ENCODE peak calls at places on chromosome 2, in nine cellular contexts. W, T, M, B, E, F, A, N and G are unnamed samples.

GRCh38 chr2:10847008-10847407 is 34.4 kb upstream of the PDIA6 start:
- DNase-seq in A (no peak), T (no peak), N (no peak), F (no peak), M (no peak), W (no peak), B (no peak), E (no peak), G (no peak)

GRCh38 chr2:187593697-187594096 is 39.5 kb upstream of the TFPI start:
- DNase-seq in E (no peak), B (no peak), A (no peak), N (no peak), W (no peak), M (no peak), T (no peak), F (no peak), G (no peak)

GRCh38 chr2:136932700-136933099 is 167.4 kb downstream of the THSD7B start:
- DNase-seq in A (no peak), W (no peak), B (no peak), N (no peak), E (peak; percentile 68), T (peak; percentile 13), F (peak; percentile 37), M (no peak), G (no peak)

GRCh38 chr2:43729775-43730174 is 44.1 kb upstream of the DYNC2LI1 start:
- DNase-seq in A (no peak), T (no peak), M (no peak), N (no peak), B (no peak), E (no peak), F (no peak), W (no peak), G (no peak)

GRCh38 chr2:20538308-20539132 is 91.6 kb downstream of the RHOB start:
- DNase-seq in T (no peak), A (no peak), M (no peak), N (no peak), F (no peak), W (no peak), E (no peak), B (no peak), G (no peak)

GRCh38 chr2:177281400-177282021 is 17.0 kb upstream of the NFE2L2 start:
- DNase-seq in N (no peak), T (no peak), W (no peak), M (no peak), A (no peak), E (no peak), F (no peak), B (no peak), G (no peak)

GRCh38 chr2:239024226-239024625 is 176.3 kb downstream of the TWIST2 start:
- DNase-seq in A (no peak), T (no peak), N (no peak), E (no peak), F (no peak), W (no peak), M (peak; percentile 29), B (no peak), G (no peak)

GRCh38 chr2:73830871-73831401 is 2.2 kb downstream of the STAMBP start:
- DNase-seq in E (no peak), A (peak; percentile 99), F (no peak), T (no peak), B (no peak), W (peak; percentile 73), N (no peak), M (no peak), G (no peak)

GRCh38 chr2:74438248-74438647 is 3.5 kb downstream of the RTKN start:
- DNase-seq in A (no peak), N (no peak), T (no peak), W (no peak), E (no peak), F (no peak), B (no peak), M (no peak), G (no peak)

GRCh38 chr2:204511021-204511420 is 34.3 kb upstream of the PARD3B start:
- DNase-seq in A (no peak), B (no peak), E (no peak), F (no peak), W (no peak), T (no peak), M (no peak), N (no peak), G (no peak)

GRCh38 chr2:156817430-156817829 is 381.3 kb downstream of the GPD2 start:
- DNase-seq in N (no peak), T (no peak), E (no peak), A (no peak), M (no peak), F (no peak), B (no peak), W (no peak), G (no peak)

GRCh38 chr2:130963058-130963848 is 126.5 kb downstream of the ARHGEF4 start:
- DNase-seq in W (no peak), N (no peak), M (no peak), F (no peak), T (no peak), A (no peak), E (peak; percentile 44), B (no peak), G (no peak)

GRCh38 chr2:130371723-130372054 is 15.8 kb downstream of the PTPN18 start:
- DNase-seq in W (no peak), N (no peak), M (peak; percentile 67), A (no peak), E (no peak), F (no peak), T (no peak), B (no peak), G (no peak)

GRCh38 chr2:62204998-62205496 is 9.1 kb downstream of the B3GNT2 start:
- DNase-seq in M (no peak), W (no peak), N (no peak), F (no peak), B (peak; percentile 31), T (no peak), A (no peak), E (no peak), G (no peak)

GRCh38 chr2:239109041-239109915 is 261.4 kb downstream of the TWIST2 start:
- DNase-seq in T (no peak), M (no peak), A (peak; percentile 23), B (peak; percentile 47), N (no peak), W (peak; percentile 75), E (no peak), F (no peak), G (no peak)

GRCh38 chr2:112216158-112216557 is 38.7 kb downstream of the ZC3H8 start:
- DNase-seq in N (no peak), E (peak; percentile 24), A (no peak), T (no peak), W (no peak), B (no peak), M (no peak), F (peak; percentile 7), G (no peak)

GRCh38 chr2:101860157-101860556 is 131.6 kb upstream of the IL1R2 start:
- DNase-seq in N (no peak), F (no peak), E (no peak), T (no peak), B (no peak), A (no peak), M (no peak), W (no peak), G (no peak)
- TF ChIP-seq CTCF in N (no peak), F (no peak), E (no peak), T (peak; percentile 28), B (no peak), A (peak; percentile 21), M (no peak), W (no peak), G (peak; percentile 3)

GRCh38 chr2:196594158-196594557 is 45.4 kb upstream of the CCDC150 start:
- DNase-seq in E (no peak), T (no peak), A (no peak), B (no peak), F (no peak), N (no peak), W (no peak), M (no peak), G (no peak)

GRCh38 chr2:196591004-196591403 is 48.5 kb upstream of the CCDC150 start:
- DNase-seq in A (no peak), B (no peak), W (no peak), M (no peak), N (no peak), F (no peak), E (no peak), T (no peak), G (no peak)

GRCh38 chr2:196591621-196592022 is 47.9 kb upstream of the CCDC150 start:
- DNase-seq in M (no peak), F (no peak), W (no peak), A (no peak), N (no peak), B (no peak), T (no peak), E (no peak), G (no peak)

GRCh38 chr2:196592912-196593881 is 46.3 kb upstream of the CCDC150 start:
- DNase-seq in M (no peak), T (no peak), A (no peak), E (peak; percentile 86), F (peak; percentile 67), N (peak; percentile 20), B (peak; percentile 22), W (no peak), G (no peak)

GRCh38 chr2:196592331-196592911 is 47.1 kb upstream of the CCDC150 start:
- DNase-seq in B (peak; percentile 30), A (peak; percentile 71), F (peak; percentile 44), M (no peak), N (no peak), E (no peak), W (no peak), T (no peak), G (no peak)
- TF ChIP-seq CTCF in B (no peak), A (peak; percentile 24), F (no peak), M (no peak), N (no peak), E (peak; percentile 18), W (no peak), T (no peak), G (no peak)

DNA sequence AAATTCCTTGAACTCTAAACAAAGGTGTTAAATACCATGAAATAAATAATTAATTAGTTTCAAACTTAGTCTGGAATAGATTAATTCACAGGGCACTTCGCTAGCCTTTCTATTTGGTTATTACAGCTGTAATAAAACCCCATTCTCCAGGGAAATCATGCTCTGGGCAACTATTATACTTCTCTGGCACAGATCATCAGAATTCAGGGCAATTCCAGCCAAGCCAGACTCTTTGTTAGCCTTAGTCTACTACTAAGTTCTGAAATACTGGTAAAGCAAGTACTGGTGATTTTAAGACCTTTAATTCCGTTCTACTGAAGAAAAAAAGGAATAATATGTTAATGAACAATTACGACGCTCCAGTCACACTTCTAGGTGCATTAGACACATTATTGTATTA is 123.4 kb upstream of the PDE1A start:
- DNase-seq in F (no peak), E (no peak), W (no peak), T (no peak), B (no peak), N (no peak), M (no peak), A (no peak), G (no peak)
- TF ChIP-seq CTCF in F (no peak), E (no peak), W (no peak), T (no peak), B (no peak), N (no peak), M (no peak), A (no peak), G (no peak)

DNA sequence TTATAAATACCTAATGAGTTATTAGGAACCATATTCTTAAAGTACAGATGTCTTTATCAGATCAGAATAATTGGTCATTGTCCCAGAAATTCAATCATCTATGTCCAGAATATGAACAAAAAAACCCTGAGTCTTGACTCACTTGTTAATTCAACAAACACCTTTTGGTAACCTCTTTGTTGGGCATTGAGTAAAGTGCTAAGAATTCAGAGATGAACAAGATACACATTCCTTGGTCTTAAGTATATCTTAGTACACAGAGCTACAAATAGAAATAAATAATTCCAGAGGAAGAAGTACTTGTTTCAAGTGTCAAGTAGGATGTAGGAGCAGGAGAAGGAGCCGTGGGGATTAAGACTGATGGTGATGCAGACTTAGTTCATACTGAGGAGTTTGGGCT is 798.1 kb downstream of the CPS1 start:
- DNase-seq in E (no peak), W (no peak), N (no peak), T (no peak), M (no peak), B (no peak), A (no peak), F (no peak), G (no peak)
- TF ChIP-seq CTCF in E (no peak), W (no peak), N (no peak), T (no peak), M (no peak), B (no peak), A (no peak), F (no peak), G (no peak)